ENCODE peak calls at places on chromosomes 4 and X, in ten cellular contexts. O, C, N, L, J, H, V, A, Q and Z are unnamed samples.

GRCh38 chr4:54971474-54971950 is 153.9 kb downstream of the KDR start:
- DNase-seq in O (peak; percentile 62), C (no peak), N (peak; percentile 77), L (no peak), J (peak; percentile 68), H (no peak), V (peak; percentile 53), A (peak; percentile 48), Q (no peak), Z (no peak)

GRCh38 chrX:124342174-124342867 is 4.0 kb upstream of the SH2D1A start:
- DNase-seq in O (no peak), C (no peak), N (no peak), L (no peak), J (no peak), H (no peak), V (no peak), A (no peak), Q (no peak), Z (no peak)

GRCh38 chrX:136034622-136035021 is 49.4 kb downstream of the SLC9A6 start:
- DNase-seq in O (no peak), C (no peak), N (no peak), L (no peak), J (no peak), H (no peak), V (no peak), A (no peak), Q (no peak), Z (no peak)

GRCh38 chrX:18368402-18368801 is 13.9 kb upstream of the SCML2 start:
- DNase-seq in O (no peak), C (no peak), N (no peak), L (no peak), J (no peak), H (no peak), V (no peak), A (no peak), Q (no peak), Z (no peak)

GRCh38 chr4:84901173-84901572 is 65.3 kb downstream of the WDFY3 start:
- DNase-seq in O (no peak), C (no peak), N (no peak), L (no peak), J (no peak), H (no peak), V (no peak), A (no peak), Q (no peak), Z (no peak)

GRCh38 chrX:150234126-150234525 is 129.0 kb upstream of the MAMLD1 start:
- DNase-seq in O (no peak), C (no peak), N (no peak), L (no peak), J (no peak), H (no peak), V (no peak), A (peak; percentile 49), Q (no peak), Z (no peak)

GRCh38 chr4:91936301-91936700 is 367.5 kb upstream of the GRID2 start:
- DNase-seq in O (no peak), C (no peak), N (no peak), L (no peak), J (peak; percentile 35), H (no peak), V (peak; percentile 68), A (no peak), Q (no peak), Z (peak; percentile 19)

GRCh38 chrX:31445542-31445941 is 373.7 kb upstream of the FTHL17 start:
- DNase-seq in O (no peak), C (no peak), N (no peak), L (no peak), J (no peak), H (no peak), V (no peak), A (no peak), Q (no peak), Z (no peak)

GRCh38 chrX:56786889-56787733 is 58.1 kb downstream of the NBDY start:
- DNase-seq in O (no peak), C (no peak), N (no peak), L (no peak), J (no peak), H (no peak), V (no peak), A (no peak), Q (no peak), Z (no peak)

GRCh38 chr4:119135721-119136121 is at the start of gene MYOZ2:
- DNase-seq in O (peak; percentile 27), C (no peak), N (peak; percentile 61), L (no peak), J (peak; percentile 70), H (no peak), V (no peak), A (peak; percentile 25), Q (no peak), Z (no peak)

GRCh38 chr4:144209491-144209890 is 69.0 kb upstream of the GYPA start:
- DNase-seq in O (no peak), C (no peak), N (no peak), L (no peak), J (no peak), H (no peak), V (no peak), A (no peak), Q (no peak), Z (no peak)

GRCh38 chrX:130916636-130917422 is 13.8 kb upstream of the ENOX2 start:
- DNase-seq in O (no peak), C (peak; percentile 14), N (peak; percentile 38), L (peak; percentile 35), J (peak; percentile 70), H (no peak), V (peak; percentile 38), A (peak; percentile 4), Q (no peak), Z (no peak)

GRCh38 chrX:39843318-39843717 is 254.4 kb downstream of the BCOR start:
- DNase-seq in O (no peak), C (no peak), N (no peak), L (no peak), J (no peak), H (no peak), V (no peak), A (no peak), Q (no peak), Z (no peak)

GRCh38 chr4:71814433-71814832 is 30.6 kb upstream of the GC start:
- DNase-seq in O (no peak), C (no peak), N (no peak), L (no peak), J (peak; percentile 68), H (no peak), V (no peak), A (no peak), Q (no peak), Z (no peak)

GRCh38 chr4:46277165-46277951 is 112.6 kb downstream of the GABRA2 start:
- DNase-seq in O (no peak), C (no peak), N (no peak), L (no peak), J (no peak), H (no peak), V (no peak), A (no peak), Q (no peak), Z (no peak)

GRCh38 chr4:169346840-169347239 is 76.1 kb upstream of the SH3RF1 start:
- DNase-seq in O (no peak), C (no peak), N (no peak), L (no peak), J (no peak), H (no peak), V (no peak), A (no peak), Q (no peak), Z (no peak)

GRCh38 chr4:1402516-1403101 is 3.6 kb downstream of the NKX1-1 start:
- DNase-seq in O (no peak), C (no peak), N (no peak), L (no peak), J (no peak), H (no peak), V (no peak), A (no peak), Q (no peak), Z (no peak)

GRCh38 chr4:79217043-79217442 is 108.8 kb downstream of the NAA11 start:
- DNase-seq in O (no peak), C (no peak), N (no peak), L (no peak), J (no peak), H (no peak), V (no peak), A (no peak), Q (no peak), Z (no peak)

GRCh38 chrX:128759745-128760144 is 707.5 kb upstream of the ACTRT1 start:
- DNase-seq in O (no peak), C (no peak), N (no peak), L (no peak), J (no peak), H (no peak), V (no peak), A (peak; percentile 80), Q (no peak), Z (no peak)

GRCh38 chrX:41293269-41293668 is 40.7 kb upstream of the DDX3X start:
- DNase-seq in O (no peak), C (no peak), N (no peak), L (no peak), J (no peak), H (no peak), V (no peak), A (peak; percentile 25), Q (no peak), Z (no peak)

GRCh38 chr4:153931804-153932203 is 142.9 kb upstream of the SFRP2 start:
- DNase-seq in O (no peak), C (no peak), N (no peak), L (no peak), J (no peak), H (no peak), V (no peak), A (no peak), Q (no peak), Z (no peak)

GRCh38 chr4:156638925-156639605 is 332.5 kb downstream of the PDGFC start:
- DNase-seq in O (no peak), C (no peak), N (no peak), L (no peak), J (no peak), H (no peak), V (peak; percentile 70), A (peak; percentile 16), Q (no peak), Z (peak; percentile 63)

GRCh38 chr4:73612032-73612431 is 8.2 kb downstream of the RASSF6 start:
- DNase-seq in O (no peak), C (no peak), N (no peak), L (no peak), J (no peak), H (no peak), V (no peak), A (no peak), Q (no peak), Z (no peak)

GRCh38 chrX:120090208-120090607 is 12.7 kb upstream of the RHOXF2B start:
- DNase-seq in O (no peak), C (no peak), N (no peak), L (no peak), J (no peak), H (no peak), V (no peak), A (no peak), Q (no peak), Z (no peak)

GRCh38 chr4:123503698-123504389 is 107.2 kb downstream of the SPRY1 start:
- DNase-seq in O (peak; percentile 96), C (no peak), N (no peak), L (no peak), J (no peak), H (no peak), V (no peak), A (no peak), Q (no peak), Z (no peak)

GRCh38 chrX:97616883-97617510 is 733.3 kb downstream of the RPA4 start:
- DNase-seq in O (peak; percentile 32), C (no peak), N (peak; percentile 77), L (no peak), J (no peak), H (no peak), V (peak; percentile 8), A (peak; percentile 83), Q (no peak), Z (peak; percentile 28)

GRCh38 chr4:4689694-4690440 is 148.0 kb upstream of the STX18 start:
- DNase-seq in O (no peak), C (no peak), N (no peak), L (no peak), J (no peak), H (no peak), V (peak; percentile 72), A (peak; percentile 37), Q (no peak), Z (no peak)

GRCh38 chrX:94721386-94721785 is 1047.4 kb downstream of the FAM133A start:
- DNase-seq in O (no peak), C (no peak), N (no peak), L (no peak), J (no peak), H (no peak), V (no peak), A (no peak), Q (no peak), Z (no peak)